ENCODE peak calls at places on chromosomes 6 and 20, in seven cellular contexts. B is SK-N-SH, X is OCI-LY7, U is GM23338, S is GM23248, W is PC-9, Q is PC-3. M is an unnamed sample.

GRCh38 chr6:111550953-111551352 is 54.7 kb downstream of the TRAF3IP2 start:
- DNase-seq in B (no peak), X (no peak), U (no peak), S (no peak), W (no peak), Q (no peak), M (no peak)

GRCh38 chr6:29757701-29758293 is 34.6 kb downstream of the HLA-F start:
- DNase-seq in B (no peak), X (no peak), U (peak; percentile 35), S (no peak), W (no peak), Q (no peak), M (no peak)

GRCh38 chr6:55694148-55694547 is 115.2 kb upstream of the HMGCLL1 start:
- DNase-seq in B (no peak), X (no peak), U (peak; percentile 82), S (peak; percentile 39), W (no peak), Q (peak; percentile 55), M (no peak)

GRCh38 chr20:40956503-40956902 is 72.1 kb upstream of the TOP1 start:
- DNase-seq in B (no peak), X (peak; percentile 62), U (no peak), S (no peak), W (peak; percentile 27), Q (no peak), M (peak; percentile 61)

GRCh38 chr20:60035486-60035885 is 77.3 kb downstream of the CDH26 start:
- DNase-seq in B (no peak), X (no peak), U (no peak), S (no peak), W (no peak), Q (no peak), M (no peak)

GRCh38 chr6:100171533-100172321 is 177.7 kb upstream of the MCHR2 start:
- DNase-seq in B (no peak), X (no peak), U (no peak), S (peak; percentile 38), W (no peak), Q (no peak), M (no peak)

GRCh38 chr6:43076928-43077809 is 1.1 kb downstream of the PTK7 start:
- DNase-seq in B (peak; percentile 80), X (peak; percentile 49), U (peak; percentile 86), S (peak; percentile 72), W (peak; percentile 47), Q (peak; percentile 53), M (no peak)

GRCh38 chr6:41896280-41896679 is 1.1 kb upstream of the USP49 start:
- DNase-seq in B (no peak), X (no peak), U (no peak), S (no peak), W (no peak), Q (no peak), M (no peak)

GRCh38 chr6:139247618-139248017 is 44.2 kb downstream of the TXLNB start:
- DNase-seq in B (no peak), X (no peak), U (no peak), S (no peak), W (no peak), Q (no peak), M (no peak)

GRCh38 chr20:13419445-13419844 is 198.4 kb downstream of the ISM1 start:
- DNase-seq in B (no peak), X (no peak), U (no peak), S (no peak), W (no peak), Q (no peak), M (no peak)

GRCh38 chr20:13416531-13416930 is 195.5 kb downstream of the ISM1 start:
- DNase-seq in B (no peak), X (no peak), U (no peak), S (no peak), W (no peak), Q (no peak), M (no peak)

GRCh38 chr20:13420625-13421024 is 199.6 kb downstream of the ISM1 start:
- DNase-seq in B (no peak), X (no peak), U (no peak), S (no peak), W (no peak), Q (no peak), M (no peak)

GRCh38 chr20:13422637-13423036 is 201.6 kb downstream of the ISM1 start:
- DNase-seq in B (no peak), X (no peak), U (no peak), S (peak; percentile 21), W (no peak), Q (peak; percentile 8), M (no peak)

DNA sequence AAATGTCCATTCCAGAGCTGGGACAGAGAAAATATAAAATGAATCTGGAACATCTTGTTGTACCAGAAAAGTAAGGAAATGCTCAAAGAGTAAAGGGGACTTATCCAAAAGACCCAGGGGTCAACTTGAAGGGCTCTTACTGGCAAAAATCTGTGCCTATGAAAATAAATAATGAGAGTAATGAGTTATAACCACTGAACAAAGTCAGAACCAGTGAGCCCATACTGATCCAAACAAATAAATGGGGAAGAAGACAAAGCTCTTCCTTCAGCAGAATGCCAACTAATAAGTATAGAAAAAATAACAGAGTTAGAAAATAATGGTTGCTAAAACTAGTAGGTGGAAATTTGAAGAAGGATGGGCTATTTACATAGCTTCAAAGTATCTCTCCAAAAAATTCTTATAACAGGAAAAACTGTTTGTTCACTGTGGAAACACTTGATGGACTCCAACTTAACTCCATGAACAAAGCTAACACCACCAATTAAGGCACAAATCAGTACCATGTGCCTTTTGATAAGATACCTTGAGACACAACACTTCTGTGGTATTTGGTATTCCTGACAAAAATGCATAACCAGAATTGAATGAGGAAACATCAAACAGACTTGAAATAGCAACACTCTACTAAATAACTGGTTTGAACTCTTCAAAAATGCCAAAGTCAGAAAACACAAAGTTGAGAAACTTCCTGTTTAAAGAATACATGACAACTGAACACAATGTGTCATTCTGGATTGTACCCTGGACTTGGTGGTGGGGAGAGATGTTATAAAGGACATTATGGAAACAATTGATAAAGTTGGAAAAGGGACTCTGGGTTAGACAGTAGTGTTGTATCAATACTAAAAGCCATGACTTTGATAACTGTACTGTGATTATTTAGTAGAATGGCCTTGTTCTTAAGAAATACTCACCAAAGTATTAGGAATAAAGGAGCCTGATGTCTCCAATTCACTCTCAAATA is 197.5 kb downstream of the ISM1 start:
- DNase-seq in B (no peak), X (no peak), U (no peak), S (no peak), W (no peak), Q (no peak), M (no peak)
- H3K9me2 ChIP-seq in B (no peaks in the 10 kb centered on the region), X (no peaks in the 10 kb centered on the region), U (peaks cover 5% of the 10 kb centered on the region), S (no peaks in the 10 kb centered on the region), W (no peaks in the 10 kb centered on the region), Q (no peaks in the 10 kb centered on the region), M (no peaks in the 10 kb centered on the region)

GRCh38 chr20:61690150-61690549 is 375.5 kb downstream of the TAF4 start:
- DNase-seq in B (no peak), X (no peak), U (no peak), S (no peak), W (no peak), Q (no peak), M (no peak)
- H3K27ac ChIP-seq in B (no peak overlapping the region), X (no peak overlapping the region), U (no peak overlapping the region), S (no peak overlapping the region), W (no peak overlapping the region), Q (no peak overlapping the region), M (no peak overlapping the region)

DNA sequence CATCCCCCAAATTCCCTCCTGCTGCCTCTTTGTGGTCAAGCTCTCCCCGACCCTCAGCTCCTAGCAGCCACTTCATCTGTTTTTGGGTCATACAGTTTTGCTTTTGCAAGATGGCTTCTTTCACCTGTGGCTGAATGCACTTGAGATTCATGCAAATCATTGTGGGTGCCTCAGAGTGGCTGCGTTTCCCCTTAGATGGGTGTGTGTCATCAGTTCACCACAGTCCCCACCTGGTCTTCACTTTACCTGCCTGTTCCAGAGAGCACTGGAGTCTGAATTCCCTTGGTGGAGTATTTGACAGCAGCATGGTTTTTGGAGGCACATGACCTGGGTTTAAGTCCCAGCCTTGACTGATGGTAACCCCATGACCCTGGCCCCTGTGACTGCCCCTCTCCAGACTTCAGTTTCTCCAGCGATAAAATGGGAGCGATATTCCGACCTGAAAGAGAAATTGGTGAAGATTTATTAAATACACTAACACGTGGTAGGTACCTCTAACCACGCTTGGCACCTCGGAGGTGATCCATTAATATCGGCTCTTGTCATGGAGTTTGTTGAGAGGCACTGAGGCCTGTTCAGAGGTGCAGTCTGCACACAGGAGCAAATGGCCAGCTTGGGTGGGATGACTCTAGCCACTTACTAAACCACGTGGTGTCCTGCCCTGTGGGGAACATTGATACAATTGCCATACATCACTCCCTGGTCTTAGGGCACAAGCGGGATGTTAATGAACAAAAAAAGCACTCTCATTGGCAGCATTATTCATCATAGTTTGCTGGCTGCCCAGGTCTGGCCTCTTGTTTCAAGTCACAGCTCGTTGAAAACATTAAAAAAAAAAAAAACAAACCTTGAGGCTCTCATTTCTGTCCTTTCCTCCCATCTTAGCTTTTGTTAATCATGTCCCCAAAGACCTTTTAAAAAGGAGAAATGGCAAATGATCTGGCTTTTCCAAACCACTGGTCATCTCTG is 167.2 kb upstream of the KCNG1 start:
- DNase-seq in B (no peak), X (no peak), U (no peak), S (no peak), W (no peak), Q (no peak), M (peak; percentile 47)
- H3K9me2 ChIP-seq in B (no peaks in the 10 kb centered on the region), X (no peaks in the 10 kb centered on the region), U (no peaks in the 10 kb centered on the region), S (no peaks in the 10 kb centered on the region), W (no peaks in the 10 kb centered on the region), Q (no peaks in the 10 kb centered on the region), M (no peaks in the 10 kb centered on the region)

GRCh38 chr6:36722365-36722764 is 24.7 kb downstream of the RAB44 start:
- DNase-seq in B (no peak), X (no peak), U (no peak), S (no peak), W (no peak), Q (no peak), M (no peak)

GRCh38 chr6:36722879-36723278 is 25.3 kb downstream of the RAB44 start:
- DNase-seq in B (no peak), X (no peak), U (no peak), S (no peak), W (no peak), Q (no peak), M (no peak)

GRCh38 chr6:36727491-36728021 is 29.9 kb downstream of the RAB44 start:
- DNase-seq in B (no peak), X (no peak), U (no peak), S (peak; percentile 20), W (peak; percentile 34), Q (peak; percentile 11), M (no peak)

GRCh38 chr6:36725581-36725980 is 28.0 kb downstream of the RAB44 start:
- DNase-seq in B (no peak), X (no peak), U (no peak), S (no peak), W (peak; percentile 15), Q (no peak), M (no peak)

DNA sequence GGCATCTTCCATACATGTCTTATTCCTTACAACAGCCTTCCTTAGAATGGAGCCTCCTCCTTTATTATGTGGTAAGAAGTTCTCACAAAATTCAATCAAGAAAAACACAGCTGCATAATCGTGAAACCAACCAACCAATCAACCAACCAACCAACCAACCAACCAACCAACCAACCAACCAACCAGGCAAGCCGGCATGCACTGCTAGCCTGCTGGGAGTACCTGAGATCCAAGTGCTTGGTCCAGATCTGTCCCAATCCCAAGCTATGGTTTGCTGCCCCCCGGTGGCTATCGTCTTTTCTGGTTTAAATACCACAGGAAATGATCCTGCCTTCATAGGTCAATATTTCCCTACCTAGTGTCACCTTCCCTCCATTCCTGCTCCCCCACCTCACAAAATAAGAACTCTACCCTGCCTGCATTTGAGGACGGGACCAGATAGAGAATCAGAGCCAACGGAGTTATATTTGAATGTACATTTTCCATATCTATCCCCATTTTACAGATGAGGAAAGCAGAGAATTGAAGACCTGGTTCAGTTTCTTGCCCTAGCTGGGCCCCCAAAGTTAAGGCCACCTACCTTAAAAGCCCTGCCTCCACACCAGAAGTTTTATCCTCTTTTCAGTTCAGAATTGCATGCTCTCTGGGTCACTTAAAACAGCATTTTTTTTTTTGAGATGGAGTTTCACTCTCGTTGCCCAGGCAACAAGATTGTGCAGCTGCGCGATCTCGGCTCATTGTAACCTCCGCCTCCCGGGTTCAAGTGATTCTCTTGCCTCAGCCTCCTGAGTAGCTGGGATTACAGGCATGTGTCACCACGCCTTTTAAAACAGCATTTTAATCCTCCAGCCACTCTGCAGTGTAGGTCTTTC is 27.1 kb downstream of the RAB44 start:
- DNase-seq in B (peak; percentile 85), X (peak; percentile 64), U (peak; percentile 94), S (peak; percentile 75), W (peak; percentile 49), Q (peak; percentile 86), M (peak; percentile 80)
- H3K27ac ChIP-seq in B (no peak overlapping the region), X (no peak overlapping the region), U (no peak overlapping the region), S (no peak overlapping the region), W (no peak overlapping the region), Q (no peak overlapping the region), M (no peak overlapping the region)